ENCODE peak calls at places on chromosomes 11 and 22, in ten cellular contexts. T is PC-3, K is foreskin fibroblast, Y is fibroblast of the aortic adventitia, R is astrocyte, Q is glutamatergic neuron, N is AG09309, O is right lobe of liver, F is osteocyte, P is BJ. Z is an unnamed sample.

GRCh38 chr11:10592331-10592730 is 23.9 kb upstream of the LYVE1 start:
- DNase-seq in P (peak), N (peak), O (no peak), K (peak), R (peak), F (no peak), Y (peak), T (peak), Q (no peak), Z (no peak)

GRCh38 chr11:2689551-2690260 is 10.1 kb downstream of the KCNQ1OT1 start:
- DNase-seq in R (no peak), F (no peak), Q (no peak), O (peak), N (no peak), P (no peak), T (no peak), Y (no peak), K (no peak), Z (no peak)

GRCh38 chr11:32963721-32964120 is 52.0 kb upstream of the DEPDC7 start:
- DNase-seq in K (no peak), R (no peak), O (no peak), T (peak), P (no peak), Q (no peak), F (no peak), Y (no peak), N (no peak), Z (no peak)

GRCh38 chr11:68324695-68325094 is 12.3 kb downstream of the LRP5 start:
- DNase-seq in F (no peak), P (no peak), K (no peak), Q (no peak), O (no peak), R (no peak), T (no peak), N (no peak), Y (no peak), Z (no peak)

GRCh38 chr11:103069367-103069766 is 22.6 kb downstream of the DCUN1D5 start:
- DNase-seq in O (no peak), P (no peak), Q (no peak), T (no peak), Y (no peak), F (no peak), N (no peak), K (no peak), R (no peak), Z (no peak)

GRCh38 chr11:4086584-4087353 is 7.8 kb upstream of the RRM1 start:
- DNase-seq in P (no peak), Y (no peak), N (no peak), R (no peak), O (no peak), F (no peak), T (no peak), Q (no peak), K (no peak), Z (no peak)

GRCh38 chr11:134379241-134379640 is 32.8 kb downstream of the B3GAT1 start:
- DNase-seq in N (no peak), R (no peak), Y (no peak), P (no peak), Q (no peak), T (no peak), O (no peak), F (no peak), K (no peak), Z (no peak)

GRCh38 chr11:6621711-6622211 is 2.5 kb upstream of the TPP1 start:
- DNase-seq in N (no peak), F (no peak), R (no peak), Y (no peak), K (no peak), Q (no peak), P (no peak), T (no peak), O (no peak), Z (no peak)

GRCh38 chr11:15688351-15688792 is 573.6 kb downstream of the INSC start:
- DNase-seq in O (peak), Q (no peak), Y (peak), T (no peak), F (no peak), K (no peak), N (no peak), P (no peak), R (peak), Z (no peak)

GRCh38 chr11:86906198-86906597 is 49.0 kb downstream of the FZD4 start:
- DNase-seq in P (no peak), K (no peak), N (no peak), F (no peak), O (no peak), T (no peak), Q (no peak), R (no peak), Y (no peak), Z (no peak)

GRCh38 chr11:71432761-71433647 is 15.2 kb downstream of the DHCR7 start:
- DNase-seq in K (no peak), T (no peak), Q (no peak), F (no peak), R (no peak), O (peak), P (no peak), Y (no peak), N (no peak), Z (no peak)

GRCh38 chr11:8459711-8460399 is 134.2 kb downstream of the STK33 start:
- DNase-seq in K (no peak), P (no peak), Q (no peak), R (no peak), Y (peak), N (no peak), O (no peak), F (no peak), T (no peak), Z (no peak)

GRCh38 chr22:29773233-29773632 is 6.1 kb downstream of the UQCR10 start:
- DNase-seq in R (peak), Q (no peak), F (no peak), T (peak), N (no peak), Y (peak), O (no peak), P (no peak), K (peak), Z (no peak)

GRCh38 chr22:49208003-49208402 is 619.7 kb downstream of the BRD1 start:
- DNase-seq in T (no peak), Y (no peak), N (no peak), R (no peak), Q (no peak), K (no peak), F (peak), O (peak), P (no peak), Z (peak)

GRCh38 chr11:36346562-36347383 is 50.7 kb downstream of the PRR5L start:
- DNase-seq in T (no peak), F (no peak), O (no peak), Y (no peak), P (no peak), N (no peak), K (no peak), Q (no peak), R (no peak), Z (no peak)

GRCh38 chr11:92885600-92885999 is 83.9 kb upstream of the MTNR1B start:
- DNase-seq in N (no peak), Q (no peak), R (no peak), P (no peak), Y (no peak), F (no peak), O (no peak), K (no peak), T (no peak), Z (no peak)

GRCh38 chr11:27754035-27755017 is 54.1 kb upstream of the BDNF start:
- DNase-seq in O (no peak), Y (no peak), P (peak), Q (no peak), T (peak), F (no peak), N (no peak), K (no peak), R (peak), Z (no peak)

GRCh38 chr11:132353255-132353654 is 982.8 kb downstream of the NTM start:
- DNase-seq in K (no peak), N (no peak), R (no peak), P (no peak), Y (no peak), T (no peak), Q (no peak), O (no peak), F (no peak), Z (no peak)

GRCh38 chr22:26601726-26602125 is 11.8 kb upstream of the TPST2 start:
- DNase-seq in O (no peak), Q (no peak), F (no peak), P (no peak), T (no peak), N (no peak), R (no peak), Y (no peak), K (no peak), Z (no peak)

GRCh38 chr11:128318856-128319474 is 268.4 kb downstream of the ETS1 start:
- DNase-seq in R (peak), N (no peak), T (no peak), Q (no peak), K (no peak), O (no peak), Y (no peak), P (no peak), F (no peak), Z (no peak)

GRCh38 chr11:124745270-124745834 is 5.6 kb downstream of the NRGN start:
- DNase-seq in T (no peak), K (no peak), F (no peak), Y (no peak), N (no peak), Q (no peak), O (no peak), P (no peak), R (no peak), Z (no peak)

GRCh38 chr11:74072286-74072685 is 63.4 kb upstream of the UCP3 start:
- DNase-seq in Y (no peak), T (no peak), N (no peak), P (no peak), F (no peak), K (no peak), O (no peak), R (no peak), Q (no peak), Z (no peak)

GRCh38 chr22:31530816-31531180 is 34.5 kb downstream of the SFI1 start:
- DNase-seq in O (no peak), N (no peak), F (no peak), Y (peak), K (no peak), R (peak), Q (no peak), T (peak), P (no peak), Z (no peak)

GRCh38 chr11:35968386-35969088 is 24.7 kb downstream of the LDLRAD3 start:
- DNase-seq in F (no peak), K (peak), Y (no peak), Q (no peak), P (no peak), O (no peak), R (no peak), T (no peak), N (no peak), Z (no peak)

DNA sequence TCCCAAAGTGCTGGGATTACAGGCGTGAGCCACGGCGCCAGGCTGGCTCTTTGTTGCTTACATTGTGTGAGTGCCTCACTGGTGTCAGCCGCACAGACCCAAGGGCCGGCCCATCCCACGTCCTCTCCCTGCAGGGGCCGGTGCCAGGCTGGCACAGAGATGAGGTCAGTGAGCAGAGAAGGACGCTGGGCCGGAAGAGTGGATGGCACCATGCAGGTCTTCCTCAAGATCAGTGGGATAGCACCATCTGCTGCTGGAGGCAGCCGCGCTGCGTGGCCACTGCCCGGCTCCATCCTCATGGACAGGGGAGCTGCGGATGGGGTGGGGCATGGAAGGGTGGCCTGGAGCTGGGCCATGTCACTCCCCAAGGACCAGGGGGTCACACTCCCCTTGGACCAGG is 22.0 kb upstream of the FGF4 start:
- DNase-seq in T (no peak), K (no peak), P (no peak), O (no peak), N (no peak), R (no peak), Y (no peak), F (no peak), Q (no peak), Z (no peak)
- TF ChIP-seq CTCF in T (peak), K (no peak), P (no peak), O (no peak), N (no peak), R (no peak), Y (no peak), F (peak), Q (no peak), Z (no peak)

GRCh38 chr11:127074151-127074761 is 73.7 kb upstream of the KIRREL3 start:
- DNase-seq in P (peak), K (peak), R (peak), Q (peak), O (no peak), N (peak), T (peak), F (peak), Y (peak), Z (no peak)
- TF ChIP-seq CTCF in P (peak), K (peak), R (peak), Q (peak), O (peak), N (peak), T (peak), F (peak), Y (no peak), Z (peak)

DNA sequence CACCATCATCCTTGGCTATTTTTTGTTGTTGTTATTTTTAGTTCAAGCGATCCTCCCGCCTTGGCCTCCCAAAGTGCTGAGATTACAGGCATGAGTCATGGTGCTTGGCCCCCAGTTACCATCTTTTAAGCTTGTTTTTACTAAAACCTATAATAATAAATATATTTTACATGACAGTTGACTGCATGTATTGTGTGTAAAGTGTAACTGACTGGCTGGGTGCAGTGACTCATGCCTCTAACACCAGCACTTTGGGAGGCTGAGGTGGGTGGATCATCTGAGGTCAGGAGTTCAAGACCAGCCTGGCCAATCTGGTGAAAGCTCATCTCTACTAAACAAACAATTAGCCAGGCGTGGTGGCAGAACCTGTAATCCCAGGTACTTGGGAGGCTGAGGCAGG is 386.2 kb downstream of the TENM4 start:
- DNase-seq in P (no peak), F (no peak), Y (peak), K (peak), N (peak), R (peak), O (no peak), Q (no peak), T (peak), Z (no peak)
- TF ChIP-seq CTCF in P (no peak), F (no peak), Y (no peak), K (no peak), N (no peak), R (no peak), O (no peak), Q (no peak), T (no peak), Z (no peak)

GRCh38 chr22:36809351-36809750 is 7.5 kb downstream of the PVALB start:
- DNase-seq in K (no peak), P (no peak), Q (no peak), O (no peak), N (no peak), R (no peak), T (no peak), F (no peak), Y (no peak), Z (no peak)
- TF ChIP-seq CTCF in K (no peak), P (no peak), Q (no peak), O (no peak), N (no peak), R (no peak), T (no peak), F (no peak), Y (no peak), Z (no peak)

GRCh38 chr11:75536786-75537629 is 11.3 kb upstream of the GDPD5 start:
- DNase-seq in P (no peak), Q (no peak), K (no peak), R (peak), F (no peak), T (peak), O (no peak), Y (no peak), N (no peak), Z (no peak)
- TF ChIP-seq CTCF in P (no peak), Q (no peak), K (no peak), R (no peak), F (no peak), T (peak), O (no peak), Y (no peak), N (no peak), Z (no peak)

GRCh38 chr11:267491-267994 is 10.7 kb upstream of the NLRP6 start:
- DNase-seq in R (no peak), T (peak), Q (no peak), N (no peak), F (no peak), O (peak), P (no peak), Y (no peak), K (no peak), Z (no peak)
- TF ChIP-seq CTCF in R (no peak), T (no peak), Q (no peak), N (no peak), F (no peak), O (no peak), P (no peak), Y (no peak), K (no peak), Z (no peak)

GRCh38 chr22:44882226-44882905 is 127.4 kb downstream of the PHF21B start:
- DNase-seq in N (no peak), R (no peak), P (no peak), T (no peak), Y (no peak), K (no peak), F (no peak), Q (peak), O (peak), Z (no peak)
- TF ChIP-seq CTCF in N (no peak), R (no peak), P (no peak), T (no peak), Y (no peak), K (no peak), F (no peak), Q (no peak), O (no peak), Z (no peak)

GRCh38 chr22:38981005-38981658 is 1.0 kb upstream of the APOBEC3B start:
- DNase-seq in F (no peak), P (no peak), O (no peak), R (peak), Y (peak), N (no peak), K (peak), Q (no peak), T (peak), Z (no peak)
- TF ChIP-seq CTCF in F (peak), P (peak), O (peak), R (peak), Y (peak), N (peak), K (peak), Q (no peak), T (peak), Z (peak)